ENCODE peak calls at places on chromosomes 16 and 17, in four cellular contexts. T is aorta; C is CD8-positive, alpha-beta memory T cell; O is fibroblast of lung. L is an unnamed sample.

GRCh38 chr17:41536741-41537613 is 8.9 kb upstream of the KRT19 start:
- DNase-seq in C (no peak), T (peak; percentile 62), O (no peak), L (no peak)

GRCh38 chr17:43905985-43906852 is 1.1 kb downstream of the MPP2 start:
- DNase-seq in O (peak; percentile 65), C (peak; percentile 51), T (peak; percentile 96), L (peak; percentile 22)

GRCh38 chr17:74457146-74457819 is 9.2 kb upstream of the CD300A start:
- DNase-seq in T (peak; percentile 93), C (peak; percentile 50), O (peak; percentile 20), L (peak; percentile 83)

GRCh38 chr16:30721606-30722005 is 22.6 kb downstream of the SRCAP start:
- DNase-seq in O (peak; percentile 19), C (no peak), T (no peak), L (no peak)

GRCh38 chr16:90023078-90023447 is 3.8 kb upstream of the DBNDD1 start:
- DNase-seq in C (no peak), T (no peak), O (no peak), L (no peak)

GRCh38 chr17:72270530-72270929 is 149.7 kb downstream of the SOX9 start:
- DNase-seq in C (no peak), T (peak; percentile 85), O (peak; percentile 76), L (no peak)

GRCh38 chr16:78094166-78094565 is 5.3 kb upstream of the WWOX start:
- DNase-seq in C (no peak), O (no peak), T (no peak), L (no peak)

GRCh38 chr16:12532871-12533610 is 270.6 kb downstream of the CPPED1 start:
- DNase-seq in O (no peak), T (no peak), C (peak; percentile 59), L (peak; percentile 12)

GRCh38 chr16:56603589-56603988 is 4.8 kb upstream of the MT2A start:
- DNase-seq in O (peak; percentile 37), C (no peak), T (no peak), L (no peak)

GRCh38 chr17:14299261-14300093 is 1.4 kb upstream of the HS3ST3B1 start:
- DNase-seq in T (peak; percentile 81), C (peak; percentile 50), O (peak; percentile 63), L (peak; percentile 54)

GRCh38 chr17:411416-412120 is 59.0 kb upstream of the RPH3AL start:
- DNase-seq in O (no peak), T (peak; percentile 49), C (peak; percentile 12), L (no peak)

GRCh38 chr16:12440233-12440530 is 363.5 kb downstream of the CPPED1 start:
- DNase-seq in T (no peak), O (peak; percentile 15), C (no peak), L (no peak)

GRCh38 chr17:78893684-78894083 is 9.3 kb downstream of the CEP295NL start:
- DNase-seq in C (no peak), T (no peak), O (no peak), L (no peak)

GRCh38 chr17:2958706-2959222 is 104.6 kb downstream of the OR1D5 start:
- DNase-seq in T (peak; percentile 26), O (no peak), C (no peak), L (no peak)

GRCh38 chr16:998615-999014 is 17.0 kb downstream of the SOX8 start:
- DNase-seq in O (no peak), C (no peak), T (no peak), L (no peak)

GRCh38 chr16:29316673-29317237 is 89.8 kb downstream of the NPIPB11 start:
- DNase-seq in C (no peak), T (peak; percentile 50), O (peak; percentile 47), L (no peak)

GRCh38 chr16:9657659-9658058 is 524.6 kb downstream of the GRIN2A start:
- DNase-seq in C (no peak), O (no peak), T (no peak), L (no peak)

GRCh38 chr17:7747586-7747985 is 30.0 kb downstream of the DNAH2 start:
- DNase-seq in O (peak; percentile 73), C (no peak), T (no peak), L (no peak)

GRCh38 chr17:44775136-44775837 is 16.5 kb downstream of the ADAM11 start:
- DNase-seq in C (peak; percentile 95), T (peak; percentile 98), O (peak; percentile 96), L (peak; percentile 94)

GRCh38 chr16:9395958-9396359 is 304.5 kb downstream of the HAPSTR1 start:
- DNase-seq in O (no peak), T (no peak), C (no peak), L (no peak)

GRCh38 chr17:73883175-73883574 is 238.9 kb upstream of the SDK2 start:
- DNase-seq in T (no peak), O (no peak), C (no peak), L (no peak)

GRCh38 chr17:32445976-32446375 is 1.7 kb downstream of the PSMD11 start:
- DNase-seq in T (no peak), O (peak; percentile 62), C (no peak), L (no peak)

GRCh38 chr17:80260791-80261158 is at the start of gene RNF213:
- DNase-seq in T (peak; percentile 84), C (peak; percentile 65), O (peak; percentile 19), L (peak; percentile 62)

GRCh38 chr17:20852541-20853370 is 190.1 kb downstream of the USP22 start:
- DNase-seq in T (peak; percentile 79), O (peak; percentile 19), C (no peak), L (no peak)

GRCh38 chr16:64152010-64152767 is 969.7 kb downstream of the CDH11 start:
- DNase-seq in O (no peak), T (no peak), C (no peak), L (no peak)

GRCh38 chr16:14548933-14549788 is 80.9 kb downstream of the PARN start:
- DNase-seq in O (peak; percentile 40), C (no peak), T (no peak), L (no peak)

GRCh38 chr16:81261049-81261648 is 22.7 kb downstream of the BCO1 start:
- DNase-seq in O (no peak), C (peak; percentile 6), T (no peak), L (no peak)

GRCh38 chr16:73025111-73025505 is 22.8 kb downstream of the ZFHX3 start:
- DNase-seq in C (no peak), T (no peak), O (no peak), L (no peak)

GRCh38 chr17:32877164-32877764 is 340 bp upstream of the MYO1D start:
- DNase-seq in C (peak; percentile 95), T (peak; percentile 97), O (peak; percentile 72), L (peak; percentile 89)

GRCh38 chr17:44149750-44150329 is 8.1 kb downstream of the HROB start:
- DNase-seq in O (no peak), C (no peak), T (no peak), L (no peak)

GRCh38 chr16:23786964-23787571 is 32.2 kb downstream of the CHP2 start:
- DNase-seq in O (no peak), C (no peak), T (no peak), L (no peak)

GRCh38 chr17:59513934-59514841 is 51.2 kb upstream of the DHX40 start:
- DNase-seq in C (no peak), O (peak; percentile 79), T (peak; percentile 81), L (no peak)

GRCh38 chr16:81799138-81799504 is 20.0 kb downstream of the PLCG2 start:
- DNase-seq in T (no peak), C (no peak), O (no peak), L (no peak)

GRCh38 chr17:29561541-29562517 is 5.0 kb downstream of the ABHD15 start:
- DNase-seq in T (no peak), C (no peak), O (no peak), L (no peak)

GRCh38 chr17:27793168-27793905 is 7.0 kb downstream of the NOS2 start:
- DNase-seq in C (no peak), T (no peak), O (peak; percentile 21), L (no peak)

DNA sequence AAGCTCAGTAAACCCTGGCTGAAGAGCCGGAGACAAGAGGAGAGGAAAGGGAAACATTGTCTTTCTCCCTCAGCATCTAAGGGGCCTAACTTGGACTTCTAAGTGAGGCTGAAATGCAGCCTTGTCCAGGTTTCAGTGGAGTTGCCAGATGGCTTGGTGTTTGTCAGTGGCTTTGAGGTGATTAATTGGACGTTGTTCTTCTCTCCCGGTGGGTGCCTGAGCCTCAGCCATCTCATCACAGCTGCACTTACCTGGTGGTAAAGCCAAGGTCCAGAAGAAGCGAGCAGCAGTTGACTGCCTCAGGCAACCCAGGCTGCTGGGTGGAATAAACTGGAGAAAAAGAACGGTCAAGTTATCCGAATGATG is 202.2 kb upstream of the NLRP1 start:
- DNase-seq in T (no peak), O (no peak), C (no peak), L (no peak)
- H3K4me3 ChIP-seq in T (no peak overlapping the region), O (no peak overlapping the region), C (no peak overlapping the region), L (no peak overlapping the region)

GRCh38 chr17:48513097-48513496 is 17.7 kb downstream of the HOXB1 start:
- DNase-seq in C (peak; percentile 45), T (no peak), O (no peak), L (no peak)

GRCh38 chr17:48514483-48514876 is 16.3 kb downstream of the HOXB1 start:
- DNase-seq in C (no peak), T (no peak), O (no peak), L (no peak)

GRCh38 chr17:48515925-48516900 is 14.6 kb downstream of the HOXB1 start:
- DNase-seq in T (no peak), O (no peak), C (no peak), L (no peak)

GRCh38 chr17:48510761-48511604 is 19.8 kb downstream of the HOXB1 start:
- DNase-seq in T (no peak), C (no peak), O (peak; percentile 40), L (no peak)

GRCh38 chr17:48513653-48514482 is 16.9 kb downstream of the HOXB1 start:
- DNase-seq in O (no peak), T (no peak), C (no peak), L (no peak)
- H3K4me1 ChIP-seq in O (no peaks in the 10 kb centered on the region), T (no peaks in the 10 kb centered on the region), C (peaks cover 7% of the 10 kb centered on the region), L (peaks cover 18% of the 10 kb centered on the region)

GRCh38 chr17:50632637-50633036 is 2.0 kb upstream of the ABCC3 start:
- DNase-seq in O (no peak), T (peak; percentile 40), C (no peak), L (no peak)

GRCh38 chr17:50635720-50636144 is 1.1 kb downstream of the ABCC3 start:
- DNase-seq in O (no peak), T (peak; percentile 39), C (no peak), L (no peak)

GRCh38 chr17:50634915-50635719 is 436 bp downstream of the ABCC3 start:
- DNase-seq in O (no peak), C (no peak), T (peak; percentile 78), L (no peak)

GRCh38 chr17:50633683-50634082 is 998 bp upstream of the ABCC3 start:
- DNase-seq in O (no peak), T (peak; percentile 56), C (no peak), L (no peak)

GRCh38 chr17:50634123-50634914 is at the start of gene ABCC3:
- DNase-seq in O (no peak), T (peak; percentile 89), C (no peak), L (no peak)
- H3K4me3 ChIP-seq in O (peak within 1 kb of the TSS; percentile 65), T (peak within 1 kb of the TSS; percentile 67), C (no peak within 1 kb of the TSS), L (no peak within 1 kb of the TSS)

DNA sequence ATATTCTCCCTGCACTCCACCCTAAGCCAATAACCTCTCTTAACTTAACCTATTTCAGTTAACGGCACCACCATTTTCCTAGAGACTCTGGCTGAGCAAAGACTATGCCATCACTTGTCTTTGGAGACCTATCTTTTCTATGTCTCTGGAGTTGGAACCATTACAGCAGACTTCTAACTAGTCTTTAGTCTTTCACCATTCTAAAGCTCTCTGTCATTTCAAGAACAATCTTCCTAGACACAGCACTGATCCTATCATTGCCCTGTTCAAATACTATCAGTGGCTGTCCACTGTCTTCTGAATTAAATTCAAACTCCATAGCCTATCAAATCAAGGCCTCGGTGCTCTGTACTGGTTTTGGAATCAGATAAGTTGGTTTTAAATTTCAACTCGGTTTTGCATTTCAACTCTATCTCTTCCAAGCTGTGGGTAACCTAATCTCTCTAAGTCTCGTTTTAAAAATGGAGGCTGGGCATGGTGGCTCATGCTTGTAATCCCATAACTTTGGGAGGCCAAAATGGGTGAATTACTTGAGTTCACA is 31.9 kb downstream of the RNF43 start:
- DNase-seq in T (no peak), O (no peak), C (no peak), L (no peak)
- H3K4me1 ChIP-seq in T (no peaks in the 10 kb centered on the region), O (no peaks in the 10 kb centered on the region), C (peaks cover 27% of the 10 kb centered on the region), L (peaks cover 18% of the 10 kb centered on the region)